ENCODE peak calls at places on chromosomes 11 and 22, in five cellular contexts. K is transverse colon, B is uterus, A is hepatocyte, F is IMR-90. U is an unnamed sample. For H3K4me1, the result is how much of the 10 kb centered on the place peaks cover.

GRCh38 chr11:8019671-8020597 is 32.8 kb downstream of the EIF3F start:
- DNase-seq in K (no peak), B (peak), A (peak), F (peak), U (no peak)

GRCh38 chr11:67420147-67420645 is 4.7 kb downstream of the CARNS1 start:
- DNase-seq in K (no peak), B (no peak), A (no peak), F (no peak), U (no peak)

GRCh38 chr22:28250036-28250695 is 331.1 kb upstream of the PITPNB start:
- DNase-seq in K (no peak), B (no peak), A (no peak), F (no peak), U (no peak)

GRCh38 chr22:50672471-50673230 is at the start of gene SHANK3:
- DNase-seq in K (no peak), B (peak), A (peak), F (no peak), U (no peak)

GRCh38 chr22:21449531-21450319 is 17.5 kb upstream of the TMEM191C start:
- DNase-seq in K (no peak), B (no peak), A (no peak), F (peak), U (no peak)

GRCh38 chr11:1333860-1334259 is 24.4 kb upstream of the TOLLIP start:
- DNase-seq in K (no peak), B (no peak), A (no peak), F (no peak), U (no peak)

GRCh38 chr11:109033627-109034340 is 368.9 kb downstream of the DDX10 start:
- DNase-seq in K (no peak), B (no peak), A (no peak), F (peak), U (no peak)

GRCh38 chr11:65182258-65183170 is 786 bp downstream of the CAPN1 start:
- DNase-seq in K (peak), B (no peak), A (peak), F (no peak), U (peak)

GRCh38 chr22:20430641-20431519 is 6.7 kb downstream of the SCARF2 start:
- DNase-seq in K (peak), B (no peak), A (peak), F (no peak), U (peak)

GRCh38 chr11:43786016-43786415 is 94.6 kb upstream of the ALKBH3 start:
- DNase-seq in K (no peak), B (no peak), A (no peak), F (no peak), U (no peak)

GRCh38 chr11:65021509-65021908 is 5.7 kb upstream of the SNX15 start:
- DNase-seq in K (no peak), B (no peak), A (no peak), F (no peak), U (no peak)

GRCh38 chr11:11567862-11568650 is 53.7 kb downstream of the GALNT18 start:
- DNase-seq in K (peak), B (peak), A (no peak), F (peak), U (no peak)

GRCh38 chr22:24894220-24894975 is 52.1 kb downstream of the LHFPL7 start:
- DNase-seq in K (peak), B (peak), A (peak), F (peak), U (peak)

GRCh38 chr11:68840661-68841653 is 759 bp downstream of the CPT1A start:
- DNase-seq in K (peak), B (peak), A (peak), F (peak), U (no peak)

GRCh38 chr11:75578977-75579376 is 16.9 kb downstream of the SERPINH1 start:
- DNase-seq in K (no peak), B (no peak), A (no peak), F (peak), U (no peak)

GRCh38 chr11:63023851-63024648 is 8.4 kb upstream of the SLC22A8 start:
- DNase-seq in K (peak), B (peak), A (peak), F (peak), U (peak)

GRCh38 chr11:122664188-122664587 is 8.7 kb downstream of the UBASH3B start:
- DNase-seq in K (no peak), B (no peak), A (no peak), F (peak), U (no peak)

GRCh38 chr11:77993902-77994301 is 566 bp downstream of the INTS4 start:
- DNase-seq in K (no peak), B (no peak), A (no peak), F (no peak), U (peak)

GRCh38 chr11:84829162-84829561 is 798.0 kb downstream of the DLG2 start:
- DNase-seq in K (no peak), B (no peak), A (no peak), F (no peak), U (no peak)

GRCh38 chr22:17281026-17281809 is 62.0 kb upstream of the ADA2 start:
- DNase-seq in K (no peak), B (no peak), A (no peak), F (no peak), U (no peak)

GRCh38 chr22:23841736-23842404 is 3.1 kb upstream of the DERL3 start:
- DNase-seq in K (no peak), B (no peak), A (no peak), F (no peak), U (no peak)

DNA sequence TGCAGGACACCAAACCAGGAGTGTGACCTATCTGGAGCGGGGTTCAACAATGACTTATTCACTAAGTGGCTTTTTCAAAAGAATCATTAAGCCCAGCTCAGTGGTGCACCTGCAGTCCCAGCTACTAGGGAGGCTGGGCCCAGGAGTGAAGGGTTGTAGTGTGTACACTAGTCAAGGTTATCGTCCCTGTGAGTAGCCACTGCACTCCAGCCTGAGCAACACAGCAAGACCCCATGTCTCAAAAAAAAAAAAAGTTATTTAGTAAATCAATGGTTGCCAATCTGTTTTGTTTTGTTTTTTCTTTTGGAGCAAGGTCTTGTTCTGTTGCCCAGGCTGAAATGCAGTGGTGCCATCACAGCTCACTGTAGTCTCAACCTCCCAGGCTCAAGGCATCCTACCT is 7.9 kb downstream of the RHOG start:
- DNase-seq in K (no peak), B (no peak), A (no peak), F (no peak), U (no peak)
- H3K4me1 ChIP-seq in K (under half), B (under half), A (under half), F (under half), U (under half)

DNA sequence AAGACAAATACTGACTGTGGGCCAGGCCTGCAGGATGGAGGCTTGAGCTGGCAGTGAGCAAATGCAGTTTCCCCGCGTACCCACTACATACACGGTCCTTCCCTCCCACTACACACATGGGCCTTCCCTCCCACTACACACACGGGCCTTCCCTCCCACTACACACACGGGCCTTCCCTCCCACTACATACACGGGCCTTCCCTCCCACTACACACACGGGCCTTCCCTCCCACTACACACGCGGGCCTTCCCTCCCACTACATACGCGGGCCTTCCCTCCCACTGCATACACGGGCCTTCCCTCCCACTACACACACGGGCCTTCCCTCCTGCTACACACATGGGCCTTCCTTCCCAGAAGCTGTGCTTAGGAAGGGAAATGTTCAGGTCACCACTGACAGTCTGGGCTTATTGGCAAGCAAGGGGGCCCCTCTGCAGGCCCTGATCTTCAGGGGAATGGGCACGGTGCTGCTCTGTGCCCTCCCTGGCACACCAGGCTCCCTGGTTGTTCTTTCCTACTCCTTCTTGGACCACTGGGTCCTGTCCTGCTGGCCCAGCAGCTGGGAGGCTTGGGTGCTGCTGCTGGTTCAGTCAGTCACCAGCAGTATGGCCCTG is 10.7 kb downstream of the DNAL4 start:
- DNase-seq in K (no peak), B (peak), A (no peak), F (no peak), U (no peak)
- H3K4me1 ChIP-seq in K (under half), B (under half), A (under half), F (under half), U (under half)

DNA sequence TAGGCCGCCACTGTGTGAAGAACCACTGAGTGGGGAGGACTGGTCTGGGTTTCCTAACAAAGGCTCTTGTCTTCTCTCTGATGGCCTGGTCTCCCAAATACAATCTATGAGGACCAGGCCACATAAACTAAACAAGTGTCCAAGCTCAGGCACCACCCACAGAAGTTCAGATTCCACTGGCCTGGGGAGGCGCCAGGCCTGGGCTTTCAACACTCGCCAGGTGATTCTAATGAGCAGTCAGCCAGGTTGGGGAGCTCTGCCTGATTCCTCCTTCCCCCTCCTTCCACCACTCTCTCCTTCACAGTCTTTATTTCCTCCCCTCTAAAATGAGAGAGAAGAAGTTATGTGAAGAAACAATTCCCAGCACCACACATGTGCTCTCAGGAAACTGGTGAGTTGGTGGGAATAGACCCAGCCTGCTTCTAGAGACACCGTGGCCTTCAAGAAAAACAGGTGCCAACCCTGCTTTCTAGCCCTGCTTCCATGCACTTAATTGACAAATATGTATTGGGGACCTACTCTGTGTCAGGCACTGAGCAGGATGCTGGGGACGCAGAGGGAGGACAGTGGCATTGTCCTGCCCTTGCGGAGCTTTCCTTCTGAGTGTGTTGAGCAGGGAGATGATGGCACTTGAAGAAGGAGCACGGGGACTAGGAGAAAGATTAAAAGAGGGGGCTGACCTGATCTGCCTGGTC is 242.5 kb downstream of the TENM4 start:
- DNase-seq in K (no peak), B (no peak), A (no peak), F (no peak), U (no peak)
- H3K4me1 ChIP-seq in K (under half), B (under half), A (under half), F (under half), U (under half)

DNA sequence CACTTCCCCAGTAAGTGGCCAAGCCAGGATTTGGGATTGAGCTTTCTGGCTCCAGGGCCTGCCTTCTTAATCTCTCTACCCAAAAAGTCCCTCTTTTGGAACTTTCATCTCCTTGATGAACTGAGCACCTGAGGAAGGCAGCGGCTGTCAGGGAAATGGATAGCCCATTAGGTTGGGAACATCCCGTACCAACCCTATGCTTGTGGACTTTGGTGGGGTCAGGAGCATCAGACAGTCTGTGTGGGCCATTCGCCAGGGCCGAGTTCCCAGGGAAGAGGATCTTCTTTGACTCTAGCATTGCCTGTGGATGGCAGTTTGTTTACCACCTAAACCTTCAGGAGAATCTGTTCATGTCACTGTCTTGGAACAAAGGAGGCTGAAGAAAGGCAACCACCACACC is 30.2 kb downstream of the ARHGEF17 start:
- DNase-seq in K (no peak), B (no peak), A (no peak), F (no peak), U (no peak)
- H3K4me1 ChIP-seq in K (under half), B (under half), A (under half), F (under half), U (under half)

GRCh38 chr22:38067771-38068360 is 10.7 kb downstream of the PICK1 start:
- DNase-seq in K (no peak), B (no peak), A (no peak), F (no peak), U (no peak)
- H3K4me1 ChIP-seq in K (under half), B (under half), A (under half), F (under half), U (under half)

GRCh38 chr11:18265949-18266348 is at the start of gene SAA1:
- DNase-seq in K (no peak), B (no peak), A (peak), F (no peak), U (no peak)

GRCh38 chr11:18259259-18259658 is 6.8 kb upstream of the SAA1 start:
- DNase-seq in K (no peak), B (no peak), A (no peak), F (no peak), U (no peak)

GRCh38 chr11:18264677-18265542 is 1.2 kb upstream of the SAA1 start:
- DNase-seq in K (no peak), B (no peak), A (no peak), F (no peak), U (no peak)

GRCh38 chr11:18264035-18264434 is 2.0 kb upstream of the SAA1 start:
- DNase-seq in K (no peak), B (no peak), A (no peak), F (no peak), U (no peak)

GRCh38 chr11:18261721-18262120 is 4.3 kb upstream of the SAA1 start:
- DNase-seq in K (no peak), B (no peak), A (no peak), F (no peak), U (no peak)
- H3K4me1 ChIP-seq in K (under half), B (under half), A (under half), F (under half), U (under half)

GRCh38 chr11:224424-224823 is 11.7 kb downstream of the SIRT3 start:
- DNase-seq in K (no peak), B (no peak), A (no peak), F (no peak), U (no peak)
- H3K4me1 ChIP-seq in K (under half), B (under half), A (under half), F (under half), U (under half)

DNA sequence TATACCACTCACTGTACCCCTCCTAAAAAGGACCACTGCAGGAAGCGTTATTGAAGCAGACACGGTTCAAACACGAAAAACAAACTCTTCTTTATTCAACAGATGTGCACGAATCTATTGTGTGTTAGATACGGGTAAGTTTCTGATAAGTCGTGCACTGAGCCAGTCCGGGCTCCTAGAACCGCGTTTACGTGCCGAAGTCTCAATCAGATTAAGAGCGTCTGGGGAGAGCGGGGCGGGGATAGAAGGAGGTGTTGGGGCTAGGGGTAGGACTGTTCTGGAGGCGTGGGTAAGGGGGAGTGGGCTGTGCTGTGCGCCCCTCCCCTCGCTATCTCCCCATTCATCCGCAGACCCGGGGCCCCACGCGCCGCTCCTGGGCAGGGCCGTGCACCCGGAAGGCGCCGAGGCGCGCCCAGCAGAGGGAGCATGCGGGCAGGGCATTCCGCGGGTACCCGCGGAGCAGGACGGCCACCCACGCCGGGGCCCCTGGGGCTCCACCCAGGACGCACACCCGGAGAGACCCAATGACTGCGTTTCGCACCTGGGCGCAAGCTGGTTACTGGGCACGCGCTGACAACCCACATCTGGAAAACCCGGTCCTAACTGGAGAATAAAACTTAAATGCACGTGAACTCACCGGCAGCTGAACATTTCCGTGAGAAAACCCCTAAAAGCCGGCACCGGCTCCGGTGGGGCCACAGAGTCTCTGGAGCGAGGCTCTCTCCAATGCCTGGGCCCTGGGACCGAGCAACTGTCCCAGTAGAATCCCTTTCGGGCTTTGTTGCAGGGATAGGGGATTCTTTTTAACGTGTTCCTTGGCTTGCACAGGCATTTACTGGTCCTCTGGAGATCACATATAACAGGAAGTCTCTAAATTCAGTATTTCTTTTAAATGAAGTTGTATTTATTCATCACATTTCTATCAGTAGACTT is 40.6 kb downstream of the WEE1 start:
- DNase-seq in K (peak), B (peak), A (peak), F (peak), U (peak)
- H3K4me1 ChIP-seq in K (under half), B (under half), A (under half), F (under half), U (under half)

U was measured in mesendoderm.